ENCODE peak calls at places on chromosomes 5 and 9, in ten cellular contexts. One of them, this sample, is unnamed.

GRCh38 chr9:127971357-127972315 is 9.2 kb downstream of the EEIG1 start:
- DNase-seq in posterior cingulate gyrus: peak; percentile 79
- DNase-seq in cardiac muscle cell: no peak
- DNase-seq in activated T-cell treated with anti-CD3 and anti-CD28 coated beads for 1 hour: no peak
- DNase-seq in A172: peak; percentile 49
- DNase-seq in foreskin fibroblast: no peak
- DNase-seq in T-helper 1 cell: peak; percentile 70
- DNase-seq in GDM1: no peak
- DNase-seq in stimulated activated CD4-positive, alpha-beta T cell treated with anti-CD3 and anti-CD28 coated beads, Interleukin-1b, Interleukin-23, amount 100 ng/mL, for 4 hours: no peak
- DNase-seq in left ventricle myocardium inferior: no peak
- DNase-seq in this sample: no peak

GRCh38 chr5:91219803-91220371 is 163.2 kb downstream of the ARRDC3 start:
- DNase-seq in stimulated activated CD4-positive, alpha-beta T cell treated with anti-CD3 and anti-CD28 coated beads, Interleukin-1b, Interleukin-23, amount 100 ng/mL, for 4 hours: no peak
- DNase-seq in GDM1: peak; percentile 7
- DNase-seq in activated T-cell treated with anti-CD3 and anti-CD28 coated beads for 1 hour: peak; percentile 7
- DNase-seq in foreskin fibroblast: peak; percentile 39
- DNase-seq in posterior cingulate gyrus: peak; percentile 20
- DNase-seq in cardiac muscle cell: peak; percentile 72
- DNase-seq in A172: peak; percentile 14
- DNase-seq in left ventricle myocardium inferior: no peak
- DNase-seq in T-helper 1 cell: peak; percentile 38
- DNase-seq in this sample: no peak

GRCh38 chr5:104661256-104661655 is 1098.7 kb upstream of the NUDT12 start:
- DNase-seq in A172: no peak
- DNase-seq in posterior cingulate gyrus: no peak
- DNase-seq in activated T-cell treated with anti-CD3 and anti-CD28 coated beads for 1 hour: no peak
- DNase-seq in foreskin fibroblast: no peak
- DNase-seq in left ventricle myocardium inferior: no peak
- DNase-seq in cardiac muscle cell: no peak
- DNase-seq in stimulated activated CD4-positive, alpha-beta T cell treated with anti-CD3 and anti-CD28 coated beads, Interleukin-1b, Interleukin-23, amount 100 ng/mL, for 4 hours: no peak
- DNase-seq in T-helper 1 cell: no peak
- DNase-seq in GDM1: no peak
- DNase-seq in this sample: no peak

GRCh38 chr5:149682532-149683076 is 47.5 kb upstream of the PPARGC1B start:
- DNase-seq in GDM1: no peak
- DNase-seq in A172: no peak
- DNase-seq in foreskin fibroblast: no peak
- DNase-seq in stimulated activated CD4-positive, alpha-beta T cell treated with anti-CD3 and anti-CD28 coated beads, Interleukin-1b, Interleukin-23, amount 100 ng/mL, for 4 hours: no peak
- DNase-seq in cardiac muscle cell: no peak
- DNase-seq in T-helper 1 cell: no peak
- DNase-seq in activated T-cell treated with anti-CD3 and anti-CD28 coated beads for 1 hour: no peak
- DNase-seq in left ventricle myocardium inferior: no peak
- DNase-seq in posterior cingulate gyrus: no peak
- DNase-seq in this sample: no peak

GRCh38 chr5:176606032-176606431 is 3.9 kb downstream of the GPRIN1 start:
- DNase-seq in A172: no peak
- DNase-seq in posterior cingulate gyrus: no peak
- DNase-seq in cardiac muscle cell: no peak
- DNase-seq in GDM1: no peak
- DNase-seq in left ventricle myocardium inferior: no peak
- DNase-seq in T-helper 1 cell: no peak
- DNase-seq in activated T-cell treated with anti-CD3 and anti-CD28 coated beads for 1 hour: no peak
- DNase-seq in stimulated activated CD4-positive, alpha-beta T cell treated with anti-CD3 and anti-CD28 coated beads, Interleukin-1b, Interleukin-23, amount 100 ng/mL, for 4 hours: no peak
- DNase-seq in foreskin fibroblast: no peak
- DNase-seq in this sample: no peak

GRCh38 chr5:94385767-94386166 is 232.6 kb downstream of the KIAA0825 start:
- DNase-seq in T-helper 1 cell: no peak
- DNase-seq in GDM1: no peak
- DNase-seq in posterior cingulate gyrus: no peak
- DNase-seq in cardiac muscle cell: no peak
- DNase-seq in left ventricle myocardium inferior: no peak
- DNase-seq in stimulated activated CD4-positive, alpha-beta T cell treated with anti-CD3 and anti-CD28 coated beads, Interleukin-1b, Interleukin-23, amount 100 ng/mL, for 4 hours: no peak
- DNase-seq in activated T-cell treated with anti-CD3 and anti-CD28 coated beads for 1 hour: no peak
- DNase-seq in foreskin fibroblast: no peak
- DNase-seq in A172: no peak
- DNase-seq in this sample: no peak

GRCh38 chr9:104927216-104927911 is 591 bp downstream of the ABCA1 start:
- DNase-seq in left ventricle myocardium inferior: peak; percentile 35
- DNase-seq in activated T-cell treated with anti-CD3 and anti-CD28 coated beads for 1 hour: no peak
- DNase-seq in GDM1: no peak
- DNase-seq in posterior cingulate gyrus: peak; percentile 11
- DNase-seq in cardiac muscle cell: peak; percentile 60
- DNase-seq in A172: peak; percentile 58
- DNase-seq in stimulated activated CD4-positive, alpha-beta T cell treated with anti-CD3 and anti-CD28 coated beads, Interleukin-1b, Interleukin-23, amount 100 ng/mL, for 4 hours: no peak
- DNase-seq in T-helper 1 cell: peak; percentile 52
- DNase-seq in foreskin fibroblast: no peak
- DNase-seq in this sample: no peak

GRCh38 chr9:93582115-93582514 is 5.7 kb downstream of the PHF2 start:
- DNase-seq in GDM1: no peak
- DNase-seq in left ventricle myocardium inferior: no peak
- DNase-seq in activated T-cell treated with anti-CD3 and anti-CD28 coated beads for 1 hour: no peak
- DNase-seq in stimulated activated CD4-positive, alpha-beta T cell treated with anti-CD3 and anti-CD28 coated beads, Interleukin-1b, Interleukin-23, amount 100 ng/mL, for 4 hours: no peak
- DNase-seq in foreskin fibroblast: no peak
- DNase-seq in A172: no peak
- DNase-seq in T-helper 1 cell: no peak
- DNase-seq in posterior cingulate gyrus: no peak
- DNase-seq in cardiac muscle cell: no peak
- DNase-seq in this sample: peak; percentile 79

GRCh38 chr5:33170414-33170813 is 270.4 kb upstream of the TARS1 start:
- DNase-seq in GDM1: no peak
- DNase-seq in A172: no peak
- DNase-seq in stimulated activated CD4-positive, alpha-beta T cell treated with anti-CD3 and anti-CD28 coated beads, Interleukin-1b, Interleukin-23, amount 100 ng/mL, for 4 hours: no peak
- DNase-seq in left ventricle myocardium inferior: no peak
- DNase-seq in cardiac muscle cell: peak; percentile 13
- DNase-seq in T-helper 1 cell: no peak
- DNase-seq in posterior cingulate gyrus: no peak
- DNase-seq in activated T-cell treated with anti-CD3 and anti-CD28 coated beads for 1 hour: no peak
- DNase-seq in foreskin fibroblast: no peak
- DNase-seq in this sample: no peak